ENCODE peak calls at places on chromosomes 3 and 15, in eight cellular contexts. J is IMR-90, P is GM06990, E is body of pancreas, C is Right ventricle myocardium superior, Z is T-helper 2 cell, X is ovary, T is LHCN-M2. A is an unnamed sample.

GRCh38 chr15:76330281-76330680 is 6.3 kb upstream of the ISL2 start:
- DNase-seq in Z (no peak), J (peak), X (no peak), P (no peak), T (peak), E (peak), C (peak), A (no peak)

GRCh38 chr3:18809640-18810305 is 338.5 kb upstream of the KCNH8 start:
- DNase-seq in P (no peak), J (no peak), T (no peak), E (no peak), X (no peak), Z (no peak), C (no peak), A (no peak)

GRCh38 chr3:17288839-17289399 is 404.2 kb downstream of the PLCL2 start:
- DNase-seq in P (no peak), X (no peak), Z (no peak), C (peak), T (no peak), E (no peak), J (no peak), A (no peak)

GRCh38 chr3:134666466-134666865 is 15.6 kb upstream of the KY start:
- DNase-seq in P (no peak), Z (no peak), X (no peak), J (peak), E (no peak), C (no peak), T (peak), A (no peak)

GRCh38 chr3:195563317-195563716 is 20.2 kb upstream of the PPP1R2 start:
- DNase-seq in X (peak), C (no peak), T (no peak), E (no peak), J (no peak), P (no peak), Z (no peak), A (no peak)

GRCh38 chr3:175346573-175347356 is 487.6 kb downstream of the NAALADL2 start:
- DNase-seq in E (peak), P (no peak), J (peak), T (peak), Z (no peak), C (peak), X (peak), A (no peak)

GRCh38 chr15:101469520-101470288 is 19.8 kb downstream of the PCSK6 start:
- DNase-seq in Z (no peak), X (peak), J (no peak), E (no peak), T (no peak), C (no peak), P (no peak), A (no peak)

GRCh38 chr15:52100807-52101206 is 11.8 kb downstream of the BCL2L10 start:
- DNase-seq in P (peak), E (peak), T (peak), Z (no peak), J (peak), X (peak), C (peak), A (no peak)

GRCh38 chr15:36724493-36724892 is 145.1 kb downstream of the CDIN1 start:
- DNase-seq in J (no peak), X (no peak), C (no peak), T (no peak), P (no peak), E (no peak), Z (no peak), A (no peak)

GRCh38 chr3:73143821-73144237 is 82.4 kb downstream of the EBLN2 start:
- DNase-seq in X (no peak), Z (no peak), E (no peak), C (peak), J (no peak), T (peak), P (no peak), A (no peak)

GRCh38 chr3:59775106-59775505 is 725.3 kb upstream of the CFAP20DC start:
- DNase-seq in Z (no peak), C (no peak), T (no peak), X (no peak), E (no peak), J (peak), P (no peak), A (no peak)

GRCh38 chr15:90388462-90389182 is 580 bp downstream of the IQGAP1 start:
- DNase-seq in C (peak), J (peak), E (peak), X (peak), P (peak), T (peak), Z (peak), A (peak)

GRCh38 chr3:5250467-5251195 is 63.1 kb downstream of the EDEM1 start:
- DNase-seq in Z (no peak), C (no peak), P (no peak), X (no peak), E (peak), J (no peak), T (peak), A (no peak)

GRCh38 chr3:128366652-128367051 is 100.0 kb downstream of the DNAJB8 start:
- DNase-seq in Z (no peak), E (no peak), P (no peak), J (no peak), T (no peak), X (no peak), C (no peak), A (no peak)

GRCh38 chr3:118505784-118506183 is 528.9 kb downstream of the IGSF11 start:
- DNase-seq in E (no peak), X (no peak), C (no peak), J (no peak), T (no peak), P (no peak), Z (no peak), A (no peak)

GRCh38 chr3:184154909-184155643 is at the start of gene DVL3:
- DNase-seq in C (peak), E (peak), Z (no peak), P (peak), T (peak), X (peak), J (peak), A (peak)

GRCh38 chr3:186506846-186507245 is 37.3 kb downstream of the CRYGS start:
- DNase-seq in T (no peak), E (no peak), C (no peak), J (no peak), P (no peak), X (no peak), Z (no peak), A (no peak)

GRCh38 chr15:65869954-65870871 is 922 bp downstream of the RAB11A start:
- DNase-seq in Z (no peak), J (peak), T (peak), E (peak), C (peak), P (peak), X (peak), A (no peak)

GRCh38 chr3:101842935-101843330 is 6.4 kb upstream of the NFKBIZ start:
- DNase-seq in J (no peak), T (no peak), P (no peak), Z (no peak), C (no peak), X (no peak), E (no peak), A (no peak)